ENCODE peak calls at places on chromosomes 16 and 17, in five cellular contexts. One of them, this sample, is unnamed.

GRCh38 chr16:78878570-78878969 is 722.0 kb downstream of the MAF start:
- DNase-seq in keratinocyte: no peak
- DNase-seq in hippocampal formation: no peak
- DNase-seq in H54: no peak
- DNase-seq in testis: no peak
- DNase-seq in this sample: no peak

GRCh38 chr16:24652209-24652712 is 77.2 kb upstream of the TNRC6A start:
- DNase-seq in keratinocyte: no peak
- DNase-seq in hippocampal formation: no peak
- DNase-seq in H54: no peak
- DNase-seq in testis: no peak
- DNase-seq in this sample: no peak

GRCh38 chr17:20823890-20824289 is 218.9 kb downstream of the USP22 start:
- DNase-seq in keratinocyte: no peak
- DNase-seq in hippocampal formation: no peak
- DNase-seq in H54: no peak
- DNase-seq in testis: no peak
- DNase-seq in this sample: no peak

GRCh38 chr16:72317378-72317777 is 145.4 kb upstream of the PMFBP1 start:
- DNase-seq in keratinocyte: no peak
- DNase-seq in hippocampal formation: no peak
- DNase-seq in H54: no peak
- DNase-seq in testis: no peak
- DNase-seq in this sample: no peak

GRCh38 chr16:13510425-13511151 is 409.4 kb upstream of the ERCC4 start:
- DNase-seq in keratinocyte: no peak
- DNase-seq in hippocampal formation: no peak
- DNase-seq in H54: no peak
- DNase-seq in testis: no peak
- DNase-seq in this sample: no peak

GRCh38 chr16:31455601-31456314 is 3.5 kb upstream of the ARMC5 start:
- DNase-seq in keratinocyte: no peak
- DNase-seq in hippocampal formation: no peak
- DNase-seq in H54: no peak
- DNase-seq in testis: peak
- DNase-seq in this sample: no peak

GRCh38 chr17:81723651-81724209 is 11.6 kb downstream of the SLC25A10 start:
- DNase-seq in keratinocyte: no peak
- DNase-seq in hippocampal formation: no peak
- DNase-seq in H54: no peak
- DNase-seq in testis: no peak
- DNase-seq in this sample: no peak

GRCh38 chr16:31141489-31142108 is 6.1 kb upstream of the PRSS8 start:
- DNase-seq in keratinocyte: no peak
- DNase-seq in hippocampal formation: no peak
- DNase-seq in H54: no peak
- DNase-seq in testis: peak
- DNase-seq in this sample: no peak

GRCh38 chr16:20308266-20308665 is 19.0 kb downstream of the GP2 start:
- DNase-seq in keratinocyte: no peak
- DNase-seq in hippocampal formation: no peak
- DNase-seq in H54: no peak
- DNase-seq in testis: no peak
- DNase-seq in this sample: no peak

GRCh38 chr16:81574168-81574567 is 129.6 kb downstream of the CMIP start:
- DNase-seq in keratinocyte: no peak
- DNase-seq in hippocampal formation: no peak
- DNase-seq in H54: no peak
- DNase-seq in testis: no peak
- DNase-seq in this sample: no peak

GRCh38 chr17:65015855-65016254 is 40.7 kb downstream of the GNA13 start:
- DNase-seq in keratinocyte: no peak
- DNase-seq in hippocampal formation: no peak
- DNase-seq in H54: no peak
- DNase-seq in testis: no peak
- DNase-seq in this sample: no peak

GRCh38 chr16:49350265-49351103 is 23.1 kb upstream of the C16orf78 start:
- DNase-seq in keratinocyte: no peak
- DNase-seq in hippocampal formation: peak
- DNase-seq in H54: peak
- DNase-seq in testis: peak
- DNase-seq in this sample: no peak